ENCODE peak calls at places on chromosomes 1 and 21, in six cellular contexts. X, O, K, W, C and Z are unnamed samples.

GRCh38 chr1:239909894-239910293 is 181.8 kb upstream of the FMN2 start:
- DNase-seq in X (peak; percentile 56), O (no peak), K (no peak), W (no peak), C (no peak), Z (no peak)

GRCh38 chr1:86190873-86191272 is 34.3 kb upstream of the COL24A1 start:
- DNase-seq in X (no peak), O (no peak), K (no peak), W (no peak), C (no peak), Z (no peak)

GRCh38 chr1:77370588-77371306 is 88.9 kb downstream of the AK5 start:
- DNase-seq in X (peak; percentile 81), O (no peak), K (no peak), W (no peak), C (no peak), Z (no peak)

GRCh38 chr1:9071554-9072235 is 2.3 kb upstream of the SLC2A5 start:
- DNase-seq in X (no peak), O (no peak), K (no peak), W (no peak), C (no peak), Z (no peak)

GRCh38 chr1:15261155-15262002 is 14.4 kb downstream of the FHAD1 start:
- DNase-seq in X (no peak), O (no peak), K (no peak), W (peak; percentile 35), C (no peak), Z (peak; percentile 71)

GRCh38 chr1:53944469-53945182 is 873 bp downstream of the IFT25 start:
- DNase-seq in X (no peak), O (no peak), K (no peak), W (no peak), C (no peak), Z (no peak)

GRCh38 chr1:216888721-216889120 is 165.5 kb upstream of the ESRRG start:
- DNase-seq in X (no peak), O (no peak), K (peak; percentile 58), W (no peak), C (no peak), Z (no peak)

GRCh38 chr1:168116327-168116799 is 20.4 kb downstream of the GPR161 start:
- DNase-seq in X (no peak), O (no peak), K (no peak), W (no peak), C (no peak), Z (peak; percentile 21)

GRCh38 chr1:41122851-41123518 is 101.5 kb upstream of the SLFNL1 start:
- DNase-seq in X (peak; percentile 84), O (no peak), K (peak; percentile 32), W (no peak), C (no peak), Z (no peak)

GRCh38 chr21:34820051-34820450 is 151.3 kb downstream of the CLIC6 start:
- DNase-seq in X (no peak), O (no peak), K (no peak), W (no peak), C (no peak), Z (no peak)

GRCh38 chr1:169804941-169805340 is 10.2 kb upstream of the METTL18 start:
- DNase-seq in X (no peak), O (no peak), K (no peak), W (no peak), C (no peak), Z (no peak)

GRCh38 chr1:169814265-169814664 is 19.6 kb upstream of the METTL18 start:
- DNase-seq in X (no peak), O (no peak), K (no peak), W (no peak), C (no peak), Z (no peak)

GRCh38 chr1:169812131-169812530 is 17.4 kb upstream of the METTL18 start:
- DNase-seq in X (no peak), O (no peak), K (no peak), W (no peak), C (no peak), Z (no peak)

DNA sequence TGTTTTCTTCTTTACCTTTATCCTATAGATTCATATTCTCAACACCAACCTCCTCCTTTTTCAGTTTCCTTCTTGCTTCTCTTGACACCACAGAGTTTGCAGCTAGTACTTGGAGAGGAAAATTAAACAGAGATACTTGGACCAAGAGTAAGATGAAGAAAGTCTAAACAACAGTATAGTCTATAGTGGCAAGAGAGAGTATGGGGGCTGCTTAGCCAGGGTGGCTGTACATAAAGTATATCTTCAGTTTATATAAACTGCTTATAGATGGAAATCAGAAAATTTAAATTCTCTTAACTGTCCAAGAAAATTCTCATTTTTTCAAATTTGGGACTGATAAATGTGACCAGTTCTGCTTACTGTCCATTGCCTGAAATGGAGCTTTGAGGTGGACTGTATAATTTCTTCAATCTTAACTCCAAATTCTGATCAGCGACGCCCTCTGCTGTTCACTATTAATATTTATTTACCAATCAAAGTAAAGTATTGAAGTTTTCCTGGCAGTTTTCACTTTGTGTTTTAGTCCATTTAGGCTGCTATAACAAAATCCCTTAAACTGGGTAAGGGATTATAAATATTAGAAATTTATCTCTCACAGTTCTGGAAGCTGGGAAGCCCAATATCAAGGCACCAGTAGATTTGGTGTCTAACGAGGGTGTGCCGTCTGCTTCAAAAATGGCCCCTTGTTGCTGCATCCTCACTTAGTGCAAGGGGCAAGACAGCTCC is 14.8 kb upstream of the METTL18 start:
- DNase-seq in X (peak; percentile 18), O (no peak), K (peak; percentile 46), W (no peak), C (no peak), Z (no peak)
- TF ChIP-seq CTCF in X (peak; percentile 30), O (peak; percentile 87), K (peak; percentile 46), W (peak; percentile 67), C (peak; percentile 30), Z (peak; percentile 63)

GRCh38 chr1:100462291-100463040 is 75.5 kb upstream of the GPR88 start:
- DNase-seq in X (no peak), O (no peak), K (no peak), W (no peak), C (no peak), Z (no peak)

GRCh38 chr1:100461222-100461621 is 76.7 kb upstream of the GPR88 start:
- DNase-seq in X (no peak), O (no peak), K (no peak), W (peak; percentile 30), C (peak; percentile 28), Z (no peak)

GRCh38 chr1:100459815-100460114 is 78.2 kb upstream of the GPR88 start:
- DNase-seq in X (no peak), O (no peak), K (no peak), W (no peak), C (no peak), Z (no peak)

GRCh38 chr1:100458925-100459814 is 78.8 kb upstream of the GPR88 start:
- DNase-seq in X (peak; percentile 80), O (no peak), K (peak; percentile 75), W (peak; percentile 69), C (peak; percentile 77), Z (no peak)

DNA sequence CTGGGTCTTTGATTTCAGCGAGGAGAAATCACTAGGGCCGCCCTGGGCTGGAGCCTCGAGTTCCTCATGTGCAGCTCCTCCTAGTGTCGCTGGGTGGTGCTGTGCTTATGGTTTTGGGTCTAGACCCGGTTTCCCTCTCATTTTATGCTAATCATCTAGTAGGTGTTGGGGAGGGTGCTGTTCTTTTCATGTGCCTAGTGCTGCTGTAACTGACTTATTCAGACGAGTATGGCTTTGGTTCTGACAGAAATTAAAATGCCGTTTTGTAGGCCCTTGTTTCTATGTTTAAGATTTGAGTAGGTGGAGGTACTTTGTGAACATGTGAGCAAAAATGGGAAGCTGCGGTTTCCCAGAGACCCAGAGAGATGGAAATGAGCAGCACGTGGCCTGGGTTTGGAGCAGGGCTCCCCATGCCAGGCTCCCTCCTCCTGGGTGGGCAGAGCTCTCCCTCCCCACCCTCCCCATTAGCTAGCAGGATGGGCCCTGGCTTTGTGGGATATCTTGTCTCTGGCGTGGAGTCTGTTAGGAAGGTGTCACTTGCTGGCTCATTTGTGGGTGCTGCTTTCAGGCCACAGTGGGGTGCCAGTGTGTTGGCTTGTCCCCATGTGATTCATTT is 74.0 kb upstream of the GPR88 start:
- DNase-seq in X (peak; percentile 72), O (no peak), K (peak; percentile 79), W (peak; percentile 44), C (peak; percentile 31), Z (no peak)
- TF ChIP-seq CTCF in X (peak; percentile 95), O (peak; percentile 61), K (peak; percentile 96), W (peak; percentile 79), C (peak; percentile 15), Z (peak; percentile 84)

GRCh38 chr1:176880954-176881595 is 283.4 kb downstream of the ASTN1 start:
- DNase-seq in X (peak; percentile 54), O (peak; percentile 74), K (peak; percentile 93), W (peak; percentile 61), C (peak; percentile 67), Z (no peak)

GRCh38 chr1:176876966-176877515 is 287.5 kb downstream of the ASTN1 start:
- DNase-seq in X (no peak), O (no peak), K (no peak), W (no peak), C (no peak), Z (no peak)

GRCh38 chr1:176877557-176877956 is 287.0 kb downstream of the ASTN1 start:
- DNase-seq in X (no peak), O (no peak), K (no peak), W (no peak), C (no peak), Z (no peak)

GRCh38 chr1:176879784-176880620 is 284.5 kb downstream of the ASTN1 start:
- DNase-seq in X (no peak), O (no peak), K (no peak), W (no peak), C (no peak), Z (no peak)

DNA sequence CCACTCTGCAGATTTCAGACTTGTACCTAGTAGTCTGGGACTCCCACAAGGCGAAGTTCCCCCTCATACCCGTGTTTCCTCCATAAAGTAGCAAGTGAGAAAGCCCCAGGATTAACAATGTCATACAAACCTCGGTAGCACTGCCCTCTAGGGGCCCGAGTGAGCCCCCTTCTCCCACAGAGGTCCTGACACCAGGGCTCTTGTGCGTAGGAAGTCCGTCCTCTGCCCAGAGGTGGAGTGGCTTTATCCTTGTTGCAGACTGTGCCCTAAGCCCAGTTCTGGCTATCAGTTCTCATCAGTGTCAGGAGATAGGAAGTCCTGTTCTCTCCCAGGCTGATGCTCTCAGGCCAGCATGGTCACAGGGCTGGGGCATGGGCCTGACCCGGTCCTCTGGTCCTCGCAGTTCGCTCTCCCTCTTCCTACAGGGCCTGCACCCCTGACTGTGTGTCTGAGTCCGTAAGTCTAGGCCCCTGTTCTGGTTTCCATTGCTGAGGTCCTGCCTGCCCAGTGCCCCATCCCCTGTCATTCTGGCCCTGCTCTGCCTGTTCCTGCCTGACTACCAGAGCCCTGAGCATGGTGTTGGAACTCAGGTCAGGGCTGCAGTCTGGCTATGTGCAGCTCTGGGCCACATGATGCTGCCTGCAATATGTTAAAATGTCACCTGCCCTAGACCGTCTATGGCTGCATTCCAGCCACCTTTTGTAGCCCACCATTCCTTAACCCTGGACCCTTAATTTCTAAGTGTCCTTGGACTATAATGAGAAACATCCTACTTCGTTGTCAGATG is 285.6 kb downstream of the ASTN1 start:
- DNase-seq in X (no peak), O (no peak), K (peak; percentile 44), W (no peak), C (no peak), Z (no peak)
- TF ChIP-seq CTCF in X (no peak), O (no peak), K (no peak), W (peak; percentile 17), C (no peak), Z (no peak)

DNA sequence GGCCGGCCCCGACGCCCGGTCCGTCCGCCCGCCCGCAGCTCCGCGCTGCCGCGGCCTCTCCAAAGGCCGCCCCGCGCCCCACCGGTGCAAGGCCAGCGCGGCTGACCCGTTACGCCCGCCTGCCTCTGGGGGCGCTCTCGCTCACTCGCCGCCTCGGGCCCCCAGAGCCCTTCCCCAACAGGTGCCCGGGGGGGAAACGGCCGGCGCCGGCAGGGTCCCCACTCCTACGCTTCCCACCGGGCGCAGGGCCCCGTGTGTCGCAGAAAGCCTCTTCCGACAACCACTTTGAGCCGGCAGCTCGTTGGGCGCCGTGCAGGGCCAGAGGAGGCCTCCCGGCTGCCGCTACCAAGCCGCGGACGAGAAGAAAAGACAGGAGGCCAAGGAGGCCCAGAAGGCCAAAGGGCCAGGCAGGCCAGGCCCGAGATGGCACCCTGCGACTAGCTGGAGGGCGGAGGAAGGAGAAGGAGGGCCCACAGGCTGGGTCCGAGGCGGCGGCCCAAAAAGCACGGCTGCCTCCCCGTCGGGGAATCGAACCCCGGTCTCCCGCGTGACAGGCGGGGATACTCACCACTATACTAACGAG is 64.9 kb upstream of the FCGR2A start:
- DNase-seq in X (no peak), O (peak; percentile 31), K (peak; percentile 75), W (peak; percentile 53), C (peak; percentile 31), Z (no peak)
- TF ChIP-seq CTCF in X (peak; percentile 61), O (peak; percentile 55), K (peak; percentile 56), W (peak; percentile 70), C (peak; percentile 14), Z (peak; percentile 54)